ENCODE peak calls at places on chromosomes 2 and 18, in seven cellular contexts. One of them, this sample, is unnamed.
A peak's percentile ranks its signal among the peaks of the same experiment; 100 is the strongest.

GRCh38 chr18:58222439-58223125 is 178.6 kb downstream of the NEDD4L start:
- DNase-seq in foreskin fibroblast: peak; percentile 34
- DNase-seq in thoracic aorta: no peak
- DNase-seq in uterus: no peak
- DNase-seq in PC-3: peak; percentile 51
- DNase-seq in bronchial epithelial cell: peak; percentile 90
- DNase-seq in left lung: no peak
- DNase-seq in this sample: no peak

GRCh38 chr2:54597153-54597827 is 126.2 kb upstream of the EML6 start:
- DNase-seq in foreskin fibroblast: no peak
- DNase-seq in thoracic aorta: no peak
- DNase-seq in uterus: peak; percentile 65
- DNase-seq in PC-3: no peak
- DNase-seq in bronchial epithelial cell: no peak
- DNase-seq in left lung: no peak
- DNase-seq in this sample: no peak

GRCh38 chr2:121689356-121689755 is 40.1 kb upstream of the CLASP1 start:
- DNase-seq in foreskin fibroblast: peak; percentile 29
- DNase-seq in thoracic aorta: no peak
- DNase-seq in uterus: no peak
- DNase-seq in PC-3: peak; percentile 63
- DNase-seq in bronchial epithelial cell: peak; percentile 28
- DNase-seq in left lung: no peak
- DNase-seq in this sample: peak; percentile 76

GRCh38 chr2:208725280-208725679 is 318.7 kb downstream of the PTH2R start:
- DNase-seq in foreskin fibroblast: no peak
- DNase-seq in thoracic aorta: no peak
- DNase-seq in uterus: no peak
- DNase-seq in PC-3: no peak
- DNase-seq in bronchial epithelial cell: no peak
- DNase-seq in left lung: no peak
- DNase-seq in this sample: no peak

GRCh38 chr2:40316631-40317030 is 135.3 kb downstream of the SLC8A1 start:
- DNase-seq in foreskin fibroblast: no peak
- DNase-seq in thoracic aorta: no peak
- DNase-seq in uterus: no peak
- DNase-seq in PC-3: no peak
- DNase-seq in bronchial epithelial cell: no peak
- DNase-seq in left lung: no peak
- DNase-seq in this sample: no peak

GRCh38 chr2:1747065-1747941 is 3.0 kb upstream of the PXDN start:
- DNase-seq in foreskin fibroblast: no peak
- DNase-seq in thoracic aorta: no peak
- DNase-seq in uterus: no peak
- DNase-seq in PC-3: no peak
- DNase-seq in bronchial epithelial cell: no peak
- DNase-seq in left lung: peak; percentile 66
- DNase-seq in this sample: no peak

GRCh38 chr2:241229563-241230401 is 41.3 kb downstream of the ANO7 start:
- DNase-seq in foreskin fibroblast: no peak
- DNase-seq in thoracic aorta: no peak
- DNase-seq in uterus: no peak
- DNase-seq in PC-3: no peak
- DNase-seq in bronchial epithelial cell: no peak
- DNase-seq in left lung: no peak
- DNase-seq in this sample: no peak

GRCh38 chr2:221590861-221591260 is 18.8 kb upstream of the EPHA4 start:
- DNase-seq in foreskin fibroblast: no peak
- DNase-seq in thoracic aorta: no peak
- DNase-seq in uterus: no peak
- DNase-seq in PC-3: no peak
- DNase-seq in bronchial epithelial cell: no peak
- DNase-seq in left lung: no peak
- DNase-seq in this sample: no peak

GRCh38 chr2:135457279-135457678 is 73.7 kb downstream of the ZRANB3 start:
- DNase-seq in foreskin fibroblast: no peak
- DNase-seq in thoracic aorta: no peak
- DNase-seq in uterus: no peak
- DNase-seq in PC-3: no peak
- DNase-seq in bronchial epithelial cell: no peak
- DNase-seq in left lung: no peak
- DNase-seq in this sample: no peak

GRCh38 chr2:191165190-191165643 is 14.4 kb upstream of the STAT4 start:
- DNase-seq in foreskin fibroblast: peak; percentile 53
- DNase-seq in thoracic aorta: no peak
- DNase-seq in uterus: no peak
- DNase-seq in PC-3: peak; percentile 80
- DNase-seq in bronchial epithelial cell: peak; percentile 75
- DNase-seq in left lung: no peak
- DNase-seq in this sample: no peak

GRCh38 chr2:145759228-145759940 is 1239.5 kb upstream of the ZEB2 start:
- DNase-seq in foreskin fibroblast: no peak
- DNase-seq in thoracic aorta: no peak
- DNase-seq in uterus: no peak
- DNase-seq in PC-3: no peak
- DNase-seq in bronchial epithelial cell: no peak
- DNase-seq in left lung: no peak
- DNase-seq in this sample: no peak
- TF ChIP-seq CTCF in foreskin fibroblast: no peak
- TF ChIP-seq CTCF in thoracic aorta: no peak
- TF ChIP-seq CTCF in uterus: no peak
- TF ChIP-seq CTCF in PC-3: peak; percentile 8
- TF ChIP-seq CTCF in bronchial epithelial cell: no peak
- TF ChIP-seq CTCF in left lung: no peak
- TF ChIP-seq CTCF in this sample: no peak

DNA sequence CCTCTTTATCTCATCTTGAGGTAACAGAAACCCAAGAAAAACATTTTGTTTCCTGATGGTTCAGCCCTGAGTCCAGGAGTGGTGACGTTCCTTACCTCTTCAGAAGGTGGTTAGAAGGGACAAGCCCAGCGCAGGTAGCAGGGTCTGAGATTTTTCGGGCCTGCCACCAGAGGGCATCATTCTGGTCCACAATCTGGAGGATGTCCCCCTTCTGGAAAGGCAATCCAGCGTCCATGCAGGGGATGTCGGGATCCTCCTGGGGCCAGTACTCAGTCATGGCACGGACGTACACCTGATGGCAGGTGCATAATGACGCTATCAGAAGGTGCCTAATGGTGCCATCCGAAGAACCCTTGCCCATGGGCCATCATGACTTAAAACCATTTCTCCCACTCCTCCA is 17.7 kb downstream of the MPP4 start:
- DNase-seq in foreskin fibroblast: no peak
- DNase-seq in thoracic aorta: no peak
- DNase-seq in uterus: no peak
- DNase-seq in PC-3: peak; percentile 54
- DNase-seq in bronchial epithelial cell: peak; percentile 11
- DNase-seq in left lung: no peak
- DNase-seq in this sample: peak; percentile 12
- TF ChIP-seq CTCF in foreskin fibroblast: no peak
- TF ChIP-seq CTCF in thoracic aorta: no peak
- TF ChIP-seq CTCF in uterus: no peak
- TF ChIP-seq CTCF in PC-3: peak; percentile 78
- TF ChIP-seq CTCF in bronchial epithelial cell: peak; percentile 47
- TF ChIP-seq CTCF in left lung: no peak
- TF ChIP-seq CTCF in this sample: peak; percentile 43

GRCh38 chr2:163132850-163133249 is 294.3 kb upstream of the KCNH7 start:
- DNase-seq in foreskin fibroblast: no peak
- DNase-seq in thoracic aorta: no peak
- DNase-seq in uterus: no peak
- DNase-seq in PC-3: peak; percentile 43
- DNase-seq in bronchial epithelial cell: peak; percentile 29
- DNase-seq in left lung: no peak
- DNase-seq in this sample: no peak
- TF ChIP-seq CTCF in foreskin fibroblast: peak; percentile 29
- TF ChIP-seq CTCF in thoracic aorta: no peak
- TF ChIP-seq CTCF in uterus: no peak
- TF ChIP-seq CTCF in PC-3: peak; percentile 70
- TF ChIP-seq CTCF in bronchial epithelial cell: peak; percentile 35
- TF ChIP-seq CTCF in left lung: no peak
- TF ChIP-seq CTCF in this sample: peak; percentile 54

GRCh38 chr2:239302083-239302807 is 98.6 kb downstream of the HDAC4 start:
- DNase-seq in foreskin fibroblast: no peak
- DNase-seq in thoracic aorta: no peak
- DNase-seq in uterus: peak; percentile 15
- DNase-seq in PC-3: no peak
- DNase-seq in bronchial epithelial cell: no peak
- DNase-seq in left lung: no peak
- DNase-seq in this sample: no peak
- TF ChIP-seq CTCF in foreskin fibroblast: no peak
- TF ChIP-seq CTCF in thoracic aorta: no peak
- TF ChIP-seq CTCF in uterus: no peak
- TF ChIP-seq CTCF in PC-3: no peak
- TF ChIP-seq CTCF in bronchial epithelial cell: no peak
- TF ChIP-seq CTCF in left lung: no peak
- TF ChIP-seq CTCF in this sample: no peak